ENCODE peak calls at places on chromosomes 12 and 14, in five cellular contexts. F is WERI-Rb-1, U is T-helper 1 cell, R is AG08395, J is gastrocnemius medialis. T is an unnamed sample.
A peak's percentile ranks its signal among the peaks of the same experiment; 100 is the strongest.

GRCh38 chr12:104733717-104734175 is 224.3 kb downstream of the SLC41A2 start:
- DNase-seq in F (peak; percentile 45), U (no peak), R (no peak), J (no peak), T (no peak)

GRCh38 chr12:11798856-11799530 is 149.5 kb downstream of the ETV6 start:
- DNase-seq in F (no peak), U (no peak), R (peak; percentile 61), J (no peak), T (no peak)

GRCh38 chr12:3040663-3041544 is 36.3 kb upstream of the TSPAN9 start:
- DNase-seq in F (no peak), U (no peak), R (no peak), J (peak; percentile 11), T (no peak)

GRCh38 chr14:103301512-103302197 is 32.4 kb upstream of the EIF5 start:
- DNase-seq in F (no peak), U (no peak), R (no peak), J (no peak), T (no peak)

GRCh38 chr12:131098178-131098981 is 144.7 kb downstream of the ADGRD1 start:
- DNase-seq in F (peak; percentile 34), U (no peak), R (no peak), J (no peak), T (no peak)

GRCh38 chr12:123607756-123608155 is 5.9 kb downstream of the DDX55 start:
- DNase-seq in F (no peak), U (no peak), R (no peak), J (no peak), T (no peak)

GRCh38 chr12:47808049-47808448 is 11.7 kb downstream of the HDAC7 start:
- DNase-seq in F (no peak), U (peak; percentile 66), R (no peak), J (peak; percentile 52), T (no peak)

GRCh38 chr12:52798003-52798670 is 2.2 kb upstream of the KRT3 start:
- DNase-seq in F (no peak), U (no peak), R (peak; percentile 79), J (no peak), T (no peak)

GRCh38 chr14:69808919-69809808 is 12.1 kb upstream of the SLC10A1 start:
- DNase-seq in F (no peak), U (no peak), R (no peak), J (no peak), T (no peak)

GRCh38 chr12:103850429-103850828 is 9.4 kb upstream of the NT5DC3 start:
- DNase-seq in F (no peak), U (no peak), R (no peak), J (no peak), T (no peak)

GRCh38 chr12:3493225-3494049 is 2.4 kb downstream of the PRMT8 start:
- DNase-seq in F (peak; percentile 31), U (no peak), R (no peak), J (no peak), T (no peak)

GRCh38 chr14:96585672-96586013 is 83.5 kb downstream of the PAPOLA start:
- DNase-seq in F (no peak), U (no peak), R (no peak), J (no peak), T (no peak)

GRCh38 chr12:75011120-75011519 is 198.5 kb downstream of the KCNC2 start:
- DNase-seq in F (no peak), U (no peak), R (no peak), J (no peak), T (no peak)

GRCh38 chr14:33834101-33834955 is 116.5 kb downstream of the EGLN3 start:
- DNase-seq in F (no peak), U (no peak), R (no peak), J (no peak), T (peak; percentile 17)

GRCh38 chr14:78758333-78758732 is 588.2 kb downstream of the NRXN3 start:
- DNase-seq in F (peak; percentile 69), U (no peak), R (no peak), J (no peak), T (no peak)

GRCh38 chr12:112096070-112096469 is 12.5 kb downstream of the NAA25 start:
- DNase-seq in F (no peak), U (no peak), R (no peak), J (no peak), T (no peak)

GRCh38 chr12:12226187-12226586 is 40.7 kb downstream of the LRP6 start:
- DNase-seq in F (no peak), U (no peak), R (no peak), J (no peak), T (no peak)

GRCh38 chr12:531951-532585 is 72.3 kb downstream of the B4GALNT3 start:
- DNase-seq in F (no peak), U (no peak), R (peak; percentile 65), J (no peak), T (no peak)

GRCh38 chr12:119308743-119309456 is 25.6 kb upstream of the CCDC60 start:
- DNase-seq in F (no peak), U (no peak), R (no peak), J (no peak), T (no peak)

GRCh38 chr14:91284791-91285548 is 40.5 kb upstream of the GPR68 start:
- DNase-seq in F (no peak), U (no peak), R (peak; percentile 21), J (no peak), T (no peak)

GRCh38 chr14:53432378-53432802 is 279.3 kb upstream of the DDHD1 start:
- DNase-seq in F (peak; percentile 24), U (no peak), R (peak; percentile 60), J (no peak), T (peak; percentile 47)

GRCh38 chr14:106094654-106095189 is 568.3 kb downstream of the TMEM121 start:
- DNase-seq in F (peak; percentile 65), U (peak; percentile 48), R (no peak), J (no peak), T (no peak)

GRCh38 chr14:24130380-24130716 is at the start of gene FITM1:
- DNase-seq in F (no peak), U (no peak), R (no peak), J (no peak), T (no peak)

GRCh38 chr14:71574976-71575375 is 357.3 kb upstream of the RGS6 start:
- DNase-seq in F (no peak), U (no peak), R (peak; percentile 78), J (no peak), T (peak; percentile 7)

GRCh38 chr14:80213602-80214001 is 2.3 kb upstream of the DIO2 start:
- DNase-seq in F (peak; percentile 62), U (no peak), R (peak; percentile 74), J (peak; percentile 45), T (no peak)

GRCh38 chr14:52862652-52863338 is 71.4 kb upstream of the GNPNAT1 start:
- DNase-seq in F (no peak), U (no peak), R (peak; percentile 40), J (no peak), T (no peak)

GRCh38 chr12:79988368-79988767 is 53.5 kb upstream of the PPP1R12A start:
- DNase-seq in F (no peak), U (no peak), R (peak; percentile 57), J (no peak), T (no peak)

GRCh38 chr14:103879570-103880333 is 32.4 kb upstream of the PPP1R13B start:
- DNase-seq in F (no peak), U (no peak), R (peak; percentile 66), J (no peak), T (no peak)

GRCh38 chr12:88371416-88372183 is 208.7 kb downstream of the KITLG start:
- DNase-seq in F (no peak), U (no peak), R (peak; percentile 27), J (peak; percentile 29), T (no peak)

GRCh38 chr12:79691299-79692248 is 810 bp upstream of the PAWR start:
- DNase-seq in F (no peak), U (no peak), R (peak; percentile 73), J (no peak), T (no peak)

GRCh38 chr12:105342464-105342863 is 12.0 kb downstream of the C12orf75 start:
- DNase-seq in F (no peak), U (no peak), R (no peak), J (no peak), T (no peak)

GRCh38 chr14:53501361-53502320 is 348.5 kb upstream of the DDHD1 start:
- DNase-seq in F (no peak), U (no peak), R (peak; percentile 34), J (no peak), T (no peak)

GRCh38 chr12:82505150-82505549 is 146.8 kb downstream of the METTL25 start:
- DNase-seq in F (no peak), U (no peak), R (no peak), J (no peak), T (no peak)

T was measured in iPS DF 19.7.